ENCODE peak calls at places on chromosomes 3 and 15, in seven cellular contexts. T is Caco-2, O is GM13977, I is body of pancreas, M is SK-N-SH, H is psoas muscle, F is heart left ventricle. P is an unnamed sample.

GRCh38 chr15:31469801-31470545 is 143.3 kb downstream of the KLF13 start:
- DNase-seq in T (no peak), O (no peak), I (no peak), M (no peak), H (no peak), F (no peak), P (no peak)

GRCh38 chr3:66836363-66837152 is 161.5 kb upstream of the KBTBD8 start:
- DNase-seq in T (no peak), O (no peak), I (no peak), M (no peak), H (no peak), F (no peak), P (no peak)

GRCh38 chr3:195160257-195160898 is 110.6 kb downstream of the XXYLT1 start:
- DNase-seq in T (no peak), O (no peak), I (no peak), M (peak; percentile 59), H (no peak), F (no peak), P (no peak)

GRCh38 chr3:133371676-133372075 is 28.2 kb upstream of the BFSP2 start:
- DNase-seq in T (no peak), O (no peak), I (no peak), M (no peak), H (no peak), F (no peak), P (no peak)

GRCh38 chr3:8201886-8202285 is 299.7 kb upstream of the LMCD1 start:
- DNase-seq in T (no peak), O (no peak), I (peak; percentile 3), M (no peak), H (no peak), F (no peak), P (no peak)

GRCh38 chr3:168248383-168249047 is 152.8 kb upstream of the GOLIM4 start:
- DNase-seq in T (no peak), O (peak; percentile 27), I (peak; percentile 12), M (peak; percentile 72), H (peak; percentile 51), F (peak; percentile 57), P (peak; percentile 44)

GRCh38 chr3:51568041-51568440 is 29.5 kb downstream of the RAD54L2 start:
- DNase-seq in T (no peak), O (no peak), I (no peak), M (no peak), H (no peak), F (no peak), P (no peak)

GRCh38 chr3:37671000-37671483 is 190.6 kb upstream of the CTDSPL start:
- DNase-seq in T (no peak), O (no peak), I (peak; percentile 63), M (no peak), H (no peak), F (no peak), P (no peak)

GRCh38 chr3:125602752-125603649 is 7.7 kb upstream of the OSBPL11 start:
- DNase-seq in T (no peak), O (no peak), I (no peak), M (no peak), H (no peak), F (no peak), P (no peak)

GRCh38 chr3:136545664-136546266 is 206.4 kb downstream of the STAG1 start:
- DNase-seq in T (no peak), O (no peak), I (no peak), M (no peak), H (no peak), F (no peak), P (no peak)

GRCh38 chr3:134462236-134463059 is 23.3 kb downstream of the ANAPC13 start:
- DNase-seq in T (no peak), O (no peak), I (no peak), M (no peak), H (no peak), F (no peak), P (no peak)

GRCh38 chr3:15319575-15319974 is 12.8 kb downstream of the SH3BP5 start:
- DNase-seq in T (no peak), O (no peak), I (peak; percentile 23), M (no peak), H (peak; percentile 69), F (no peak), P (no peak)

GRCh38 chr3:37453393-37454391 is 279.3 kb upstream of the LRRFIP2 start:
- DNase-seq in T (peak; percentile 59), O (no peak), I (peak; percentile 43), M (peak; percentile 77), H (peak; percentile 78), F (peak; percentile 82), P (no peak)

GRCh38 chr15:64461577-64462162 is 1.3 kb downstream of the ZNF609 start:
- DNase-seq in T (peak; percentile 38), O (peak; percentile 53), I (no peak), M (peak; percentile 49), H (no peak), F (no peak), P (peak; percentile 37)

GRCh38 chr3:16849240-16849639 is 35.5 kb upstream of the PLCL2 start:
- DNase-seq in T (no peak), O (peak; percentile 27), I (peak; percentile 82), M (no peak), H (peak; percentile 69), F (no peak), P (peak; percentile 37)

GRCh38 chr3:50971487-50971924 is 296.8 kb downstream of the DOCK3 start:
- DNase-seq in T (peak; percentile 60), O (peak; percentile 61), I (peak; percentile 58), M (peak; percentile 51), H (no peak), F (no peak), P (peak; percentile 67)

GRCh38 chr3:25572336-25572735 is 92.4 kb downstream of the TOP2B start:
- DNase-seq in T (no peak), O (no peak), I (no peak), M (no peak), H (no peak), F (no peak), P (no peak)

GRCh38 chr3:186025161-186025560 is 83.7 kb downstream of the ETV5 start:
- DNase-seq in T (no peak), O (no peak), I (no peak), M (no peak), H (no peak), F (no peak), P (no peak)

GRCh38 chr15:33846862-33847261 is 121.4 kb upstream of the CHRM5 start:
- DNase-seq in T (no peak), O (no peak), I (no peak), M (no peak), H (no peak), F (no peak), P (no peak)

GRCh38 chr3:74447221-74447620 is 167.2 kb downstream of the CNTN3 start:
- DNase-seq in T (no peak), O (no peak), I (no peak), M (no peak), H (no peak), F (no peak), P (no peak)

GRCh38 chr3:126456211-126456610 is 19.5 kb downstream of the ZXDC start:
- DNase-seq in T (no peak), O (no peak), I (no peak), M (no peak), H (peak; percentile 48), F (no peak), P (no peak)

GRCh38 chr15:64187396-64188191 is 24.8 kb upstream of the PPIB start:
- DNase-seq in T (no peak), O (no peak), I (no peak), M (no peak), H (no peak), F (no peak), P (no peak)

GRCh38 chr3:27544372-27544865 is 60.2 kb upstream of the SLC4A7 start:
- DNase-seq in T (no peak), O (no peak), I (no peak), M (no peak), H (no peak), F (no peak), P (no peak)
- TF ChIP-seq CTCF in T (no peak), O (no peak), I (no peak), M (no peak), H (no peak), F (no peak), P (no peak)

DNA sequence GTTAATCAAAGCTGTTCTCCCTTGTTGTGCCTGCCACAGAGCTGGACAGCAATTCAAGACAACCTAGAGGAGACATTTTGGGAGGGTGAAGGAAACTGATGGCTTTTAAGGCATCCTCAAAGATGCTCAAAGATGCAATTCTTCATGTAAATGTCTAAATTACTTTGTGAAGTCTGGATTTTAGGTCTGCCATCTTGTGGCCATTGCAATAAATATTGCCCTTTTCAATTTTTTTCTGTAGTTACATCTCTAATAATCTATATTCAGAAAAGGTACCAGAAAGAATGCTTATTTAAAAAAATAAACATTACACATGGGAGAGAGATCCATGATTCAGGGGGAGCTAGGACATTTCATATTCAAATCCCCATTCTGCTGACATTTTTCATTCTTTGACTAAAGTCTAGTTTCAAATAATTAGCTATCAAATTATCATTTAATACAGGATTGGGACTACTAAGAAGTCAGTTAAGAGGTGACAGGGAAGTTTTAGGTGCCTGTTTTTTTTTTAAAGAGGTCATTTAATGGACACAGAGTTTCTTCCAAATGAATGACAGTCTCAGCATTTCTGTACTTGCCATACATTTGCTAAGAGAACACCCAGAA is 259.8 kb upstream of the WNT5A start:
- DNase-seq in T (no peak), O (peak; percentile 10), I (no peak), M (peak; percentile 15), H (no peak), F (no peak), P (peak; percentile 15)
- TF ChIP-seq CTCF in T (peak; percentile 24), O (peak; percentile 41), I (peak; percentile 36), M (peak; percentile 69), H (peak; percentile 38), F (peak; percentile 14), P (no peak)

DNA sequence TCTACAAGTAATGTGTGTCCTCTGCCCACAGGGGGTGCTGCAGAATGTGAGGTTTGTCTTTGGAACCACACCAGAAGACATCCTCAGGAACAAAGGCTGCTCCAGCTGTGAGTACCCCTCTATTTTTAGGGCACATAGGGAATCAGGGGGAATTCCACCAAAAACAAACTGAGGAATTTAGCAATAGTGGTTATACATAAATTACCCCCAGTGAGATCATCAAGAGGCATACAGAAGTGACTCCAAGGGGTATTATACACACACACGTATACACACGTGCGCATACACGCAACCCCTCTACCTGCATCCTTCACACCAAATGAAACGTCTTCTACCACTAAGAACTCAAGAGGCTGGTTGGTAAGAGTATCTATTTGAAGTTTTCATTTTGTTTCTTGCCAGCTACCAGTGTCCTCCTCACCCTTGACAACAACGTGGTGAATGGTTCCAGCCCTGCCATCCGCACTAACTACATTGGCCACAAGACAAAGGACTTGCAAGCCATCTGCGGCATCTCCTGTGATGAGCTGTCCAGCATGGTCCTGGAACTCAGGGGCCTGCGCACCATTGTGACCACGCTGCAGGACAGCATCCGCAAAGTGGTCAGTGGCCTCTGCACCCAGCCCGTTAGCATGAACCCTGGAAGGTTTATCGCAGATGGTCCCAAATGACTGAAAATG is 2.8 kb downstream of the THBS1 start:
- DNase-seq in T (no peak), O (peak; percentile 51), I (no peak), M (peak; percentile 36), H (no peak), F (no peak), P (peak; percentile 49)
- TF ChIP-seq CTCF in T (peak; percentile 39), O (peak; percentile 47), I (no peak), M (peak; percentile 58), H (no peak), F (no peak), P (peak; percentile 29)

DNA sequence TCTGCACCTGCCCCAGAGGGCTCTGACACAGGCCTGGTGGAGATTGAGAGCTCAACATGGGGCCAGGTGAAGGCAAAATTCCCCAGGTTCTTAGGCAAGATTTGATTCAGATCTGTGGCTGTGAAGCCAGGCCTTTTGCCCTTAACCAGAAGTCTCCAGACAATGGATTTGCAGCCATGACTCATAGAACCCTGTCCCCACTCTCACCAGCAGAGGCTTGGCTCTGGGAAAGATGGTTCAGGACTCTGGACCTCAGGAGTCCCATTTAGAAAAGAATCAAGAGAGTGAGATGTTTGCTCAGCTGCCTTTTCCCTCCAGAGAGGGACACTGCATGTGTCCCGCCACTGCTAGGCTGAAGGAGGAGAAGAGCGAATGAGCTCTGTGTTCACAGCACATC is 361.4 kb upstream of the ICE2 start:
- DNase-seq in T (peak; percentile 38), O (no peak), I (no peak), M (no peak), H (no peak), F (no peak), P (no peak)
- TF ChIP-seq CTCF in T (no peak), O (no peak), I (no peak), M (no peak), H (no peak), F (no peak), P (no peak)

P was measured in GM13976.